ENCODE peak calls at places on chromosomes 3 and 15, in four cellular contexts. V is cardiac fibroblast, L is HFFc6, A is GM20000. S is an unnamed sample.
A peak's percentile ranks its signal among the peaks of the same experiment; 100 is the strongest.

GRCh38 chr3:49903451-49904424 is at the start of gene MST1R:
- DNase-seq in V (peak; percentile 11), L (no peak), A (peak; percentile 95), S (no peak)

GRCh38 chr15:46703871-46704637 is 1013.3 kb upstream of the SEMA6D start:
- DNase-seq in V (no peak), L (no peak), A (no peak), S (no peak)

GRCh38 chr15:89864958-89865739 is 28.6 kb downstream of the AP3S2 start:
- DNase-seq in V (no peak), L (no peak), A (no peak), S (no peak)

GRCh38 chr15:69434679-69435078 is 17.9 kb upstream of the RPLP1 start:
- DNase-seq in V (no peak), L (no peak), A (no peak), S (no peak)

GRCh38 chr15:26970712-26971210 is at the start of gene GABRG3:
- DNase-seq in V (no peak), L (no peak), A (no peak), S (no peak)

GRCh38 chr3:157160652-157161480 is 919 bp upstream of the CCNL1 start:
- DNase-seq in V (peak; percentile 98), L (peak; percentile 88), A (peak; percentile 49), S (peak; percentile 96)

GRCh38 chr3:71177375-71177774 is 406.2 kb downstream of the FOXP1 start:
- DNase-seq in V (no peak), L (no peak), A (no peak), S (no peak)

GRCh38 chr3:178982138-178982537 is 89.5 kb downstream of the ZMAT3 start:
- DNase-seq in V (peak; percentile 84), L (no peak), A (peak; percentile 42), S (no peak)

GRCh38 chr15:85785887-85786777 is 8.6 kb downstream of the KLHL25 start:
- DNase-seq in V (peak; percentile 56), L (no peak), A (no peak), S (peak; percentile 33)

GRCh38 chr3:190718691-190719090 is 143.8 kb downstream of the GMNC start:
- DNase-seq in V (peak; percentile 86), L (peak; percentile 46), A (no peak), S (peak; percentile 80)

GRCh38 chr3:16767006-16767405 is 117.7 kb upstream of the PLCL2 start:
- DNase-seq in V (no peak), L (no peak), A (no peak), S (no peak)

GRCh38 chr15:101614001-101614585 is 38.1 kb downstream of the TM2D3 start:
- DNase-seq in V (no peak), L (no peak), A (no peak), S (no peak)

GRCh38 chr3:73508330-73508954 is 116.3 kb downstream of the PDZRN3 start:
- DNase-seq in V (peak; percentile 82), L (peak; percentile 62), A (peak; percentile 42), S (peak; percentile 75)

GRCh38 chr15:67750371-67750770 is 74.9 kb upstream of the SKOR1 start:
- DNase-seq in V (peak; percentile 13), L (no peak), A (no peak), S (no peak)

GRCh38 chr3:184506579-184506978 is 55.0 kb upstream of the EPHB3 start:
- DNase-seq in V (peak; percentile 4), L (no peak), A (no peak), S (peak; percentile 39)

GRCh38 chr3:180855364-180855763 is 57.1 kb upstream of the FXR1 start:
- DNase-seq in V (peak; percentile 6), L (no peak), A (no peak), S (no peak)

DNA sequence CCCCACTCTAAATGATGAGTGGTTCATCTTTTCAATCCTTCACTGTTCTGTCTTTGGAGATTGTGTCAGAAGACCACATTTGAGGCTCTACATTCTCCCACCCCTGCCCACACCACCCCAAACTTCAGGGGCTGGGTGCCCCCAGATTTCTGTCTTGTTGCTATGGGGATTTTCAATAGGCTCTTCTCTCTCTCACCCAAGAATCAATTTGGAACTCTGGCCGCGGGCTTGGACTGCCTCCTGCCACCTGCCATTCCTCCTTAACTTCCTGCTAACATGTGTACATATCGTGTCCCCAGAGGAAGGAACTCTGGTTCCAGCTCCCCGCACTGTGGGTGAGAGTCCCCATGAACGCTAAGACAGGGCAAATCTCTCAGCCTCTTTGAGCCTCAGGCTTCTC is 67.4 kb upstream of the LARS2 start:
- DNase-seq in V (no peak), L (no peak), A (no peak), S (no peak)
- TF ChIP-seq CTCF in V (no peak), L (no peak), A (no peak), S (no peak)

GRCh38 chr3:85189731-85190130 is 230.9 kb downstream of the CADM2 start:
- DNase-seq in V (no peak), L (no peak), A (no peak), S (no peak)

GRCh38 chr3:85193565-85193964 is 234.8 kb downstream of the CADM2 start:
- DNase-seq in V (no peak), L (no peak), A (no peak), S (no peak)
- TF ChIP-seq CTCF in V (no peak), L (no peak), A (no peak), S (no peak)

DNA sequence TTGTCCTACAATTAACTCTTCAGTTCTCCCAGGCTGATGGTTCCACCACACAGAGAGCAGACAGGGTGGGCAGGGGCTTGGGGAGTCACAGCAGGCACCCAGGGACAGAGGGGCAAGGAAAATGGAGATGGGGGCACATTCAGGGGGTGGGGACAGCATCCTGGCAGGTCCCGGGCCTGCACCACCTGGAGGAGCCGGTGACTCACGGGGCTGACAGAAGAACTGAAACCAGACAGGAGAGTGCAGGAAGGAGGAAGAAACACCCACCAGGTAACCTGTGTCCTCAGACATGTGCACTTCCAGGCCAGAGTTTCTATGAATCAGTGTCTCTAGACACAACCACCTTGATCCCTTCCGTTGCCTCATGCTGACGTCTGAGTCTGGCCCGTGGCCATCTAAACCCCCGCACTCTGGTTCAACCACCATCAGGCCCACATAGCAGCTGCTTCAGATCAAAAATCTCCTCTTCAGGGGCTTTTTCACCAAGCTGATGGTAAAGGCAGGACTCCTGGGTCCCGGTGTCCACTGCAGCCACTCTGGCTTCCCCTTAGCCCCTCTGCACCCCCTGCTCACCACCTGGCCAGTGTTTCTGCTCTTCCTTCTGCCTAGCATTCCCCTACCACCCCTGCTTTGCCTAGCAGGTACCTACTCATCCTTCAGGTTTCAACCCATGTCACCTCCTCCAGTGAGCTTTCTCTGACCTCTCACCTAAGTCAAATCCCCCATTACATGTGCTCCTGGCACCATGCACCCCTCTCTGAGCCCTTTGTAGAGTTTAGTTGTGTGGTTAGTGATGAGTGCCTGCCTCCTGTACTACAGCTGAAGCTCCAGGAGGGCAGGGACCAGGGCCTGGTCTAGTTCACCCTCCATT is 16.5 kb upstream of the CYP11A1 start:
- DNase-seq in V (peak; percentile 58), L (peak; percentile 40), A (peak; percentile 85), S (no peak)
- TF ChIP-seq CTCF in V (no peak), L (no peak), A (no peak), S (no peak)

DNA sequence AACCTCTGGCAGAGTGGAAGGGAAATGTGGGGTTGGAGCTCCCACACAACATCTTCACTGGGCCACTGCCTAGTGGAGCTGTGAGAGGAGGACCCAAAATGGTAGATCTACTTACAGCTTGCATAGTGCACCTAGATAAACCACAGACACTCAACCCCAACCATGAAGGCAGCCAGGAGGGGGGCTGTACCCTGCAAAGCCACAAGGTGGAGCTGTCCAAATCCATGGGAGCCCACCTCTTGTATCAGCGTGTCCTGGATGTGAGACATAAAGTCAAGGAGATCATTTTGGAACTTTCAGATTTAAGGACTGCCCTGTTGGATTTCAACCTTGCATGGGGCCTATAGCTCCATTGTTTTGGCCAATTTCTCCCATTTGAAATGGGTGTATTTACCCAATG is 20.9 kb downstream of the TP63 start:
- DNase-seq in V (peak; percentile 51), L (no peak), A (no peak), S (peak; percentile 14)
- TF ChIP-seq CTCF in V (peak; percentile 78), L (peak; percentile 64), A (no peak), S (peak; percentile 51)

DNA sequence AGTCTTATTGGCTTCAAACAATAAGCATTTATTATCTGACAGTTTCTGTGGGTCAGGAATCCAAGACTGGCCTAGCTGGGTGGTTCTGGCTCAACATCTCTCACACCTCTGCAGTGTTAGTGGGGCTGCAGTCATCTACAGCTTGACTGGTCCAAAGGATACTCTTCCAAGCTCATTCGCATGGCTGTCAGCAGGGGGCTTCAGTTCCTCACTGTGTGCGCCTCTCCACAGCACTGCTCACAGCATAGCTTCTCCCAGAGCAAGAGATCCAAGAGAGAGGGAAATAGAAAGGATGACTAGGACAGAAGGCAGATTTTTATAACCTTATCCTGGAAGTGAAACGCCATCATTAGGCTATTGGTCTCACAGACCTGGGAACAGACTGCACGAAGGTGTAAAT is 64.2 kb downstream of the MAGI1 start:
- DNase-seq in V (peak; percentile 33), L (no peak), A (no peak), S (no peak)
- TF ChIP-seq CTCF in V (peak; percentile 13), L (no peak), A (no peak), S (peak; percentile 23)

S was measured in AG10803.